ENCODE peak calls at places on chromosomes 16 and 17, in six cellular contexts. K is IMR-90; R is CD4-positive, alpha-beta T cell; A is thoracic aorta; T is stomach; N is bronchial epithelial cell. O is an unnamed sample.

GRCh38 chr17:83100220-83100852 is 20.9 kb downstream of the METRNL start:
- DNase-seq in K (no peak), R (no peak), A (no peak), T (peak; percentile 55), N (no peak), O (no peak)

GRCh38 chr17:79366988-79367571 is 243.8 kb downstream of the RBFOX3 start:
- DNase-seq in K (no peak), R (no peak), A (no peak), T (no peak), N (no peak), O (no peak)

GRCh38 chr17:28407974-28408306 is 1.9 kb upstream of the SLC46A1 start:
- DNase-seq in K (no peak), R (no peak), A (no peak), T (no peak), N (no peak), O (no peak)

GRCh38 chr17:78706271-78706915 is 75.7 kb downstream of the CYTH1 start:
- DNase-seq in K (peak; percentile 58), R (no peak), A (no peak), T (peak; percentile 26), N (peak; percentile 98), O (peak; percentile 69)

GRCh38 chr17:81090361-81091133 is 55.6 kb downstream of the BAIAP2 start:
- DNase-seq in K (no peak), R (no peak), A (no peak), T (peak; percentile 56), N (peak; percentile 61), O (no peak)

GRCh38 chr17:46876353-46876887 is 25.0 kb downstream of the WNT9B start:
- DNase-seq in K (no peak), R (no peak), A (no peak), T (peak; percentile 86), N (peak; percentile 38), O (no peak)

GRCh38 chr16:76226481-76226880 is 50.7 kb upstream of the CNTNAP4 start:
- DNase-seq in K (no peak), R (no peak), A (no peak), T (no peak), N (no peak), O (no peak)

GRCh38 chr17:27879987-27880608 is 13.1 kb downstream of the LYRM9 start:
- DNase-seq in K (peak; percentile 54), R (peak; percentile 39), A (no peak), T (peak; percentile 74), N (peak; percentile 44), O (peak; percentile 29)

GRCh38 chr17:76969598-76970172 is 101.5 kb downstream of the MGAT5B start:
- DNase-seq in K (no peak), R (no peak), A (no peak), T (no peak), N (no peak), O (no peak)

GRCh38 chr17:45863857-45864654 is 19.4 kb downstream of the SPPL2C start:
- DNase-seq in K (no peak), R (no peak), A (no peak), T (no peak), N (no peak), O (no peak)
- H3K27me3 ChIP-seq in K (peaks cover 13% of the 10 kb centered on the region), R (peaks cover 7% of the 10 kb centered on the region), A (no peaks in the 10 kb centered on the region), T (peaks cover 60% of the 10 kb centered on the region), N (no peaks in the 10 kb centered on the region), O (no peaks in the 10 kb centered on the region)

DNA sequence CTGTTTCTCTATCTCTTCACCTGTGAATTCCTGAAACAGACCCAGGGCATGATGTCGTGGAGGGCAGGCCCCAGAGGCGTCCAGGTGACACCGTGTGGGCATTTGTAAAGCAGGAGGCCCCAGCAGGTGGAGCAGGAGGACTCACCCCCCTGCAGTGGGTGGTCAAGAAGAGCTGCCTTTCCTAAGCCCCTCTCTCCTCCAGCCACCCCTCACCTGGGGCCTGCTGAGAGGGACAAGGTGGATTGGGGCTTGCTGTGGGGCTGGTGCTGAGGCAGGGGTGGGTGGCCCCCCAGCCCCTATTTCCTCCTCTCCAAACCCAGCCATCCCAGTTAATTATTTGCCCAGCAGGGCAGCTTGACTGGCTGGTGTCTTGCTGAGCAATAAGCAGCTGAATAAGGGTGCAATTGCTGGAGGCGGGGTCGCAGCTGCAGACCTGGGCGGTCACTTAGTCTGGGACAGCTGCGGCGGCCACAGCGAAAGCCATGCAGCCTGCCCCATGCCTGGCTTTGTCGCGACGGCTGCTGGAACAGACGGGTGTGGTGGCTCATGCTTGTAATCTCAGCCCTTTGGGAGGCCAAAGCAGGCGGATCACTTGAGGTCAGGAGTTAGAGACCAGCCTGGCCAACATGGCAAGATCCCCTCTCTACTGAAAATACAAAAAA is 56.4 kb downstream of the JPH3 start:
- DNase-seq in K (no peak), R (no peak), A (no peak), T (no peak), N (no peak), O (no peak)
- H3K27me3 ChIP-seq in K (peaks cover 51% of the 10 kb centered on the region), R (no peaks in the 10 kb centered on the region), A (no peaks in the 10 kb centered on the region), T (peaks cover 61% of the 10 kb centered on the region), N (no peaks in the 10 kb centered on the region), O (no peaks in the 10 kb centered on the region)

GRCh38 chr17:199806-200603 is 18.6 kb upstream of the DOC2B start:
- DNase-seq in K (no peak), R (no peak), A (no peak), T (no peak), N (peak; percentile 41), O (no peak)

GRCh38 chr17:199195-199604 is 17.8 kb upstream of the DOC2B start:
- DNase-seq in K (peak; percentile 16), R (no peak), A (no peak), T (no peak), N (no peak), O (no peak)

GRCh38 chr17:197352-197751 is 15.9 kb upstream of the DOC2B start:
- DNase-seq in K (no peak), R (no peak), A (no peak), T (no peak), N (no peak), O (no peak)

GRCh38 chr17:202501-202951 is 21.1 kb upstream of the DOC2B start:
- DNase-seq in K (no peak), R (no peak), A (no peak), T (no peak), N (no peak), O (no peak)

DNA sequence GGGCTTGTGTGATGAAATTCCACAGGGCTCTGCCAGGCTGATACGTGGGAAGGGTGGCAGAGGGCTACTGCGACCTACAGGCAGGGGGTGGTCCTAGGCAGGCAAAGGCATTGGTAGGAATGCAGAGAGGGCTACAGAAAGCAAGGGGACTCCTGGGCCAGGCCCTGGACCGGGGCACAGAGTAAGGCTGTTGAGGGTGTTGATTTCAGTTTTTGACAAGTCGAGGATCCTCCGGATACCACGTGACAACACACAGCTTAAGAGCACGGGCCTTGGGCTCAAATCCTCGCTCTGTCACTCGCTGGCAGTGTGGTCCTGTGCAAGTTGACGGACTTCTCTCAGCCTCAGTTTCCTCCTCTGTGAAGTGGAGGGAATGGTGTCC is 19.1 kb upstream of the DOC2B start:
- DNase-seq in K (no peak), R (no peak), A (no peak), T (no peak), N (no peak), O (no peak)
- H3K27me3 ChIP-seq in K (peaks cover 30% of the 10 kb centered on the region), R (peaks cover 9% of the 10 kb centered on the region), A (no peaks in the 10 kb centered on the region), T (peaks cover 69% of the 10 kb centered on the region), N (no peaks in the 10 kb centered on the region), O (no peaks in the 10 kb centered on the region)

GRCh38 chr16:1282275-1282995 is 26.6 kb downstream of the TPSD1 start:
- DNase-seq in K (no peak), R (no peak), A (no peak), T (no peak), N (no peak), O (no peak)
- H3K27me3 ChIP-seq in K (peaks cover 73% of the 10 kb centered on the region), R (peaks cover 12% of the 10 kb centered on the region), A (no peaks in the 10 kb centered on the region), T (peaks cover 85% of the 10 kb centered on the region), N (no peaks in the 10 kb centered on the region), O (no peaks in the 10 kb centered on the region)

DNA sequence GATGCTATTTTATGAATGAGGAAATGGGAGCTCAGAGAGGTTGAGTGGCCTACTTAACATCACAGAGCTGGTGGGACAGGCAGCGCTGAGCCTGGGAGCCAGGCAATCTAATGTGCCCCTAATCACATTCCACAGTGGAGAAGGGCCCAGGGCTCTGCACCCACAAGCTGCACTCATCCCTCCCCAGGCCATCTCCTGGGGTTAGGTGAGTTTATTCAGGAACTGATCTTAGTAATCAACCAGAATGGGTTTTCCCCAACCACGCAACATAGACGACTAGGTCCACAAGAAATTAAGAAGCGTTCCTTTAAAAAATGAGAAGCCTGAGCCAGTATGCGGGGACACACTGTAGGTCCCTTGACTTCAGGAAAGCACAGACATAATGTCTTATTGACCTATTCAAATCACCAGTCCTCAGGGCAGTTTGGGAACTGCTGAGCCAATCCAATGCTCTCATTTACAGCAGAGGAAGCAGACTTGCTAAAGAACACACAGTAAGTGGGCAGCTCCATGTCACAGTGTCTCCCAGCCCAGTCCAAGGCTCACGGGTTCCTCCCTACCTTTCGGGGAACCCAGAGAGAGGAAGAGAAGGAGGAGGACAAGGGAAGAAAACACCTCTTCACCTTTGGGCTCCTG is 2.3 kb downstream of the MPP3 start:
- DNase-seq in K (no peak), R (no peak), A (no peak), T (no peak), N (no peak), O (no peak)
- H3K27me3 ChIP-seq in K (no peaks in the 10 kb centered on the region), R (peaks cover 18% of the 10 kb centered on the region), A (no peaks in the 10 kb centered on the region), T (peaks cover 24% of the 10 kb centered on the region), N (no peaks in the 10 kb centered on the region), O (peaks cover 7% of the 10 kb centered on the region)

GRCh38 chr17:61450641-61451537 is 1.3 kb upstream of the TBX4 start:
- DNase-seq in K (no peak), R (no peak), A (no peak), T (no peak), N (no peak), O (no peak)

GRCh38 chr17:61451538-61452300 is 503 bp upstream of the TBX4 start:
- DNase-seq in K (no peak), R (no peak), A (no peak), T (no peak), N (no peak), O (no peak)

GRCh38 chr17:61453563-61453962 is 1.3 kb downstream of the TBX4 start:
- DNase-seq in K (no peak), R (no peak), A (no peak), T (no peak), N (peak; percentile 76), O (no peak)

GRCh38 chr17:61454095-61454931 is 2.1 kb downstream of the TBX4 start:
- DNase-seq in K (no peak), R (no peak), A (no peak), T (no peak), N (no peak), O (no peak)

DNA sequence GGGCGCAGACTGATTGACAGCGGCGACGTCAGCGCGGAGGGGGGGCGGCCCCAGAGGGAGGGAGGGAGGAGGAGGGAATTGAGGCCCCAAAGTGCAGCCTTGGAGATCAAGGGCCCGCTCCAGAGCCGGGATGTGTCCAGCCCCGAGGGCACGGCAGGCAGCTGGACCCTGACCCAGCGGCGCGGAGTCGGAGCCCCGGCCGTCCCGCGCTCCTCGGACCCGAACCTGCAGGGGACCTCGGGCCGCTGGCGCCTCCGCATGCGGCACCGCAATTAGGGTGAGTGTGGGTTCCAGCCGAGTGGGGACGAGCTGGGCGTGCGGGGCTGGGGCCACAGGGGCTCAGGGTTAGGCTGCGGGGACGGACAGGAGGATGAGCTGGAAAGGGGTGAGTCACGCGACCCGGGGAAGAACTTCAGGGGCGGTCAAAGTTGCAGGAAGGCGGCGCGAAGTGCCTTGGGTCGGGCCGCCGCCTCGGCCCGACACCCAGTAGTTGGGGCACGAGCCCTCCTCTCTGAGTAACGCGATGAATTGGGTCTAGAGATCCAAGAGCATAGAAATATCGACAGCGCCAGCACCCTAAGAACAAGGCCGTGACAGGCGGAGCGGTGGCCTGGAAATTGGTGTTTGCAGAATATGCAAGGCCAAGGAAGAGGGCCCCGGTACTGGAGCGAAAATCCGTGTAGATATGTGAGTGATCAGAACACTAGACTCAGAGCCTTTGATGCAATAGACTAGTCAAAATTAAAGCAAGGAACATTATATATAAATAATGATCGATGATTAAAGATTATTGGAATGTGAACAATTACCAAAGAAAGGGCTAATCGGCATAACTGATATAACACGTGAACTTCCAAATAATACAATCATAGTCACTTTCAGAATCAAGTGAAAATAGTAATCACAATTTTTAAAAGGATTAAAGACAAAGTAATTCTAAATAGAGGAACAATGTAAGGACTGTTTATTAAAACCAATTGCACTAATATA is at the start of gene TBX4:
- DNase-seq in K (no peak), R (no peak), A (no peak), T (no peak), N (no peak), O (no peak)
- H3K27me3 ChIP-seq in K (peaks cover 79% of the 10 kb centered on the region), R (peaks cover 91% of the 10 kb centered on the region), A (peaks cover 38% of the 10 kb centered on the region), T (peaks cover 94% of the 10 kb centered on the region), N (peaks cover 72% of the 10 kb centered on the region), O (no peaks in the 10 kb centered on the region)

O was measured in GM06990.